ENCODE peak calls at places on chromosomes 4 and X, in seven cellular contexts. One of them, this sample, is unnamed.

GRCh38 chr4:41414380-41414779 is 123.6 kb upstream of the LIMCH1 start:
- DNase-seq in neural progenitor cell: no peak
- DNase-seq in cardiac muscle cell: no peak
- DNase-seq in lower leg skin: no peak
- DNase-seq in GM20000: no peak
- DNase-seq in glutamatergic neuron: no peak
- DNase-seq in nephron progenitor cell: no peak
- DNase-seq in this sample: no peak

GRCh38 chrX:9626379-9626778 is 139.3 kb downstream of the GPR143 start:
- DNase-seq in neural progenitor cell: no peak
- DNase-seq in cardiac muscle cell: no peak
- DNase-seq in lower leg skin: no peak
- DNase-seq in GM20000: no peak
- DNase-seq in glutamatergic neuron: no peak
- DNase-seq in nephron progenitor cell: no peak
- DNase-seq in this sample: no peak

GRCh38 chr4:73539386-73539785 is 57.8 kb downstream of the AFM start:
- DNase-seq in neural progenitor cell: no peak
- DNase-seq in cardiac muscle cell: no peak
- DNase-seq in lower leg skin: no peak
- DNase-seq in GM20000: no peak
- DNase-seq in glutamatergic neuron: no peak
- DNase-seq in nephron progenitor cell: no peak
- DNase-seq in this sample: no peak

GRCh38 chr4:56434599-56435000 is 815 bp downstream of the PPAT start:
- DNase-seq in neural progenitor cell: peak; percentile 76
- DNase-seq in cardiac muscle cell: peak; percentile 82
- DNase-seq in lower leg skin: no peak
- DNase-seq in GM20000: no peak
- DNase-seq in glutamatergic neuron: no peak
- DNase-seq in nephron progenitor cell: no peak
- DNase-seq in this sample: no peak

GRCh38 chrX:34632404-34632803 is 24.7 kb downstream of the TMEM47 start:
- DNase-seq in neural progenitor cell: no peak
- DNase-seq in cardiac muscle cell: no peak
- DNase-seq in lower leg skin: no peak
- DNase-seq in GM20000: no peak
- DNase-seq in glutamatergic neuron: no peak
- DNase-seq in nephron progenitor cell: no peak
- DNase-seq in this sample: no peak

GRCh38 chr4:83128235-83128929 is 13.9 kb upstream of the PLAC8 start:
- DNase-seq in neural progenitor cell: no peak
- DNase-seq in cardiac muscle cell: no peak
- DNase-seq in lower leg skin: no peak
- DNase-seq in GM20000: no peak
- DNase-seq in glutamatergic neuron: no peak
- DNase-seq in nephron progenitor cell: no peak
- DNase-seq in this sample: no peak

GRCh38 chr4:76535603-76536380 is 100.8 kb downstream of the SHROOM3 start:
- DNase-seq in neural progenitor cell: no peak
- DNase-seq in cardiac muscle cell: no peak
- DNase-seq in lower leg skin: no peak
- DNase-seq in GM20000: no peak
- DNase-seq in glutamatergic neuron: no peak
- DNase-seq in nephron progenitor cell: no peak
- DNase-seq in this sample: no peak

GRCh38 chr4:173012608-173013007 is 156.0 kb upstream of the GALNT7 start:
- DNase-seq in neural progenitor cell: no peak
- DNase-seq in cardiac muscle cell: no peak
- DNase-seq in lower leg skin: no peak
- DNase-seq in GM20000: no peak
- DNase-seq in glutamatergic neuron: no peak
- DNase-seq in nephron progenitor cell: no peak
- DNase-seq in this sample: no peak

GRCh38 chrX:47613082-47613481 is 6.6 kb downstream of the SYN1 start:
- DNase-seq in neural progenitor cell: no peak
- DNase-seq in cardiac muscle cell: no peak
- DNase-seq in lower leg skin: peak; percentile 45
- DNase-seq in GM20000: no peak
- DNase-seq in glutamatergic neuron: no peak
- DNase-seq in nephron progenitor cell: no peak
- DNase-seq in this sample: no peak

GRCh38 chr4:118682928-118683327 is 2.3 kb upstream of the METTL14 start:
- DNase-seq in neural progenitor cell: peak; percentile 35
- DNase-seq in cardiac muscle cell: peak; percentile 14
- DNase-seq in lower leg skin: no peak
- DNase-seq in GM20000: no peak
- DNase-seq in glutamatergic neuron: no peak
- DNase-seq in nephron progenitor cell: no peak
- DNase-seq in this sample: no peak
- TF ChIP-seq CTCF in neural progenitor cell: peak; percentile 52
- TF ChIP-seq CTCF in cardiac muscle cell: peak; percentile 54
- TF ChIP-seq CTCF in lower leg skin: no peak
- TF ChIP-seq CTCF in GM20000: no peak
- TF ChIP-seq CTCF in glutamatergic neuron: peak; percentile 58
- TF ChIP-seq CTCF in nephron progenitor cell: peak; percentile 21
- TF ChIP-seq CTCF in this sample: peak; percentile 80

DNA sequence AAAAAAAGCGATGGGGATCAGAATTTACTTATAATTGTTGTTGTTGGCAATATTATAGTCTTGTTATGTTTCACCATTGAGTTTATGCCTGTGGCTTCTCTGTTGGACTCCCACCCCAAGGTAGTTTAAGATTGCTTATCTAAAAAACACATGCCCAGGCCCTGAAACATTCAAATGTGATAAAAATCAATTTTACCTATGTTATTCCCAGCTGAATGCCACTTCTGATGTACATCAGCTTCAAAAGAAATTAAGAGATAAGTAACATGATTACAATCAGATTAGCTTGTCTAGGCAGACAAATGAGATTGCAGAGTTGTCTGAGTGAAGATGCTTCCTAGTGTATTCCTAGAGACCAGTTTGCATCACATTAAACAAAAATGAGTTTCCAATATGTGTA is 484.7 kb downstream of the PCDH7 start:
- DNase-seq in neural progenitor cell: no peak
- DNase-seq in cardiac muscle cell: no peak
- DNase-seq in lower leg skin: no peak
- DNase-seq in GM20000: no peak
- DNase-seq in glutamatergic neuron: no peak
- DNase-seq in nephron progenitor cell: no peak
- DNase-seq in this sample: no peak
- TF ChIP-seq CTCF in neural progenitor cell: no peak
- TF ChIP-seq CTCF in cardiac muscle cell: no peak
- TF ChIP-seq CTCF in lower leg skin: no peak
- TF ChIP-seq CTCF in GM20000: no peak
- TF ChIP-seq CTCF in glutamatergic neuron: no peak
- TF ChIP-seq CTCF in nephron progenitor cell: no peak
- TF ChIP-seq CTCF in this sample: no peak

GRCh38 chrX:102345916-102346315 is 93.9 kb downstream of the NXF2B start:
- DNase-seq in neural progenitor cell: peak; percentile 63
- DNase-seq in cardiac muscle cell: peak; percentile 61
- DNase-seq in lower leg skin: peak; percentile 92
- DNase-seq in GM20000: peak; percentile 26
- DNase-seq in glutamatergic neuron: peak; percentile 77
- DNase-seq in nephron progenitor cell: peak; percentile 78
- DNase-seq in this sample: peak; percentile 65

GRCh38 chrX:102339312-102340298 is 92.6 kb downstream of the NXF2 start:
- DNase-seq in neural progenitor cell: no peak
- DNase-seq in cardiac muscle cell: no peak
- DNase-seq in lower leg skin: peak; percentile 67
- DNase-seq in GM20000: no peak
- DNase-seq in glutamatergic neuron: no peak
- DNase-seq in nephron progenitor cell: no peak
- DNase-seq in this sample: peak; percentile 77

GRCh38 chrX:102338162-102338561 is 91.2 kb downstream of the NXF2 start:
- DNase-seq in neural progenitor cell: no peak
- DNase-seq in cardiac muscle cell: no peak
- DNase-seq in lower leg skin: no peak
- DNase-seq in GM20000: no peak
- DNase-seq in glutamatergic neuron: no peak
- DNase-seq in nephron progenitor cell: no peak
- DNase-seq in this sample: peak; percentile 39

DNA sequence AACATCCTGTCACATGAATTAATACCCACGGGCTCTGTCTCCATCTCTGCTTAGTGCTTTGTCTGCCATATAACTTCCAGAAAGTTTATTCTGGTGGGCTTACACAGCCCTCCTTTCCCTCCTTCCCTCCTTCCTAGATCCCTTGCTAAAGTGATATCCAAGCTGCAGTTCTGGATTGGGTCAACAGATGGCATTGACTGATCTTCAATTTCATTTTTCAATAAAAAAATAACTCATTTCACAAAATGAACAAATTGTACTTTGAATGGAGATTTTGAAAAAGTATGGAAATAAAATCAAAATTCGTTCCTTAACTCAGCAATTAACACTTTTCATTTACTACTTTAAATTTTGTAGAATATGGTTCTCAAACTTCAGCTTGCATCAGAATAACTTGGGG is 94.9 kb downstream of the NXF2 start:
- DNase-seq in neural progenitor cell: no peak
- DNase-seq in cardiac muscle cell: no peak
- DNase-seq in lower leg skin: no peak
- DNase-seq in GM20000: no peak
- DNase-seq in glutamatergic neuron: no peak
- DNase-seq in nephron progenitor cell: no peak
- DNase-seq in this sample: no peak
- TF ChIP-seq CTCF in neural progenitor cell: no peak
- TF ChIP-seq CTCF in cardiac muscle cell: no peak
- TF ChIP-seq CTCF in lower leg skin: no peak
- TF ChIP-seq CTCF in GM20000: no peak
- TF ChIP-seq CTCF in glutamatergic neuron: no peak
- TF ChIP-seq CTCF in nephron progenitor cell: no peak
- TF ChIP-seq CTCF in this sample: peak; percentile 65

GRCh38 chrX:81957900-81958545 is 756.1 kb downstream of the SH3BGRL start:
- DNase-seq in neural progenitor cell: peak; percentile 26
- DNase-seq in cardiac muscle cell: peak; percentile 37
- DNase-seq in lower leg skin: no peak
- DNase-seq in GM20000: peak; percentile 5
- DNase-seq in glutamatergic neuron: no peak
- DNase-seq in nephron progenitor cell: no peak
- DNase-seq in this sample: no peak
- TF ChIP-seq CTCF in neural progenitor cell: peak; percentile 56
- TF ChIP-seq CTCF in cardiac muscle cell: no peak
- TF ChIP-seq CTCF in lower leg skin: no peak
- TF ChIP-seq CTCF in GM20000: no peak
- TF ChIP-seq CTCF in glutamatergic neuron: peak; percentile 29
- TF ChIP-seq CTCF in nephron progenitor cell: no peak
- TF ChIP-seq CTCF in this sample: peak; percentile 70

GRCh38 chr4:78923459-78924312 is 15.6 kb downstream of the PAQR3 start:
- DNase-seq in neural progenitor cell: no peak
- DNase-seq in cardiac muscle cell: no peak
- DNase-seq in lower leg skin: no peak
- DNase-seq in GM20000: no peak
- DNase-seq in glutamatergic neuron: no peak
- DNase-seq in nephron progenitor cell: no peak
- DNase-seq in this sample: no peak
- TF ChIP-seq CTCF in neural progenitor cell: peak; percentile 13
- TF ChIP-seq CTCF in cardiac muscle cell: peak; percentile 4
- TF ChIP-seq CTCF in lower leg skin: no peak
- TF ChIP-seq CTCF in GM20000: no peak
- TF ChIP-seq CTCF in glutamatergic neuron: no peak
- TF ChIP-seq CTCF in nephron progenitor cell: no peak
- TF ChIP-seq CTCF in this sample: peak; percentile 44

This sample was measured in chondrocyte.